ENCODE peak calls at places on chromosomes 3 and 15, in ten cellular contexts. D, T, H, E, L, G, O, F, R and K are unnamed samples.

GRCh38 chr3:171531716-171532115 is 71.5 kb upstream of the TNIK start:
- DNase-seq in E (no peak), O (no peak), T (no peak), F (no peak), G (no peak), D (no peak), R (no peak), L (no peak), H (no peak), K (no peak)

GRCh38 chr3:103337179-103337845 is 902.5 kb downstream of the ZPLD1 start:
- DNase-seq in L (no peak), F (no peak), G (no peak), E (no peak), T (no peak), D (no peak), H (no peak), O (no peak), R (no peak), K (no peak)

GRCh38 chr3:171809513-171810277 is 588 bp downstream of the PLD1 start:
- DNase-seq in G (peak), E (no peak), F (no peak), O (peak), L (peak), T (peak), D (no peak), R (peak), H (peak), K (peak)

GRCh38 chr3:189186093-189186492 is 14.3 kb downstream of the TPRG1 start:
- DNase-seq in O (no peak), R (no peak), L (no peak), H (no peak), D (no peak), T (no peak), G (peak), F (no peak), E (no peak), K (no peak)

GRCh38 chr15:43966646-43967045 is 139.8 kb downstream of the WDR76 start:
- DNase-seq in O (no peak), E (no peak), H (no peak), R (no peak), L (no peak), F (no peak), D (no peak), G (no peak), T (no peak), K (no peak)

GRCh38 chr3:126472277-126473006 is 3.2 kb downstream of the ZXDC start:
- DNase-seq in T (peak), G (peak), L (no peak), H (peak), F (no peak), O (peak), R (peak), E (no peak), D (no peak), K (peak)

GRCh38 chr3:194485876-194486539 is 794 bp downstream of the ATP13A3 start:
- DNase-seq in O (peak), D (no peak), E (peak), T (peak), H (peak), L (peak), F (peak), G (peak), R (no peak), K (peak)

GRCh38 chr3:85252686-85253085 is 293.9 kb downstream of the CADM2 start:
- DNase-seq in F (no peak), R (no peak), D (no peak), O (no peak), G (no peak), L (no peak), H (no peak), T (no peak), E (no peak), K (no peak)

GRCh38 chr3:58640700-58641372 is 25.7 kb downstream of the FAM3D start:
- DNase-seq in R (peak), G (peak), L (peak), F (peak), T (peak), E (peak), O (peak), D (no peak), H (peak), K (peak)

GRCh38 chr3:186930143-186930638 is at the start of gene ST6GAL1:
- DNase-seq in L (peak), R (peak), H (peak), D (no peak), O (peak), T (peak), E (peak), G (peak), F (peak), K (peak)

GRCh38 chr15:37140531-37141053 is 40.2 kb upstream of the MEIS2 start:
- DNase-seq in L (no peak), D (no peak), H (no peak), F (no peak), G (no peak), O (no peak), E (no peak), R (no peak), T (no peak), K (no peak)

GRCh38 chr3:37543692-37544091 is 318.0 kb upstream of the CTDSPL start:
- DNase-seq in E (no peak), D (no peak), F (no peak), G (no peak), R (no peak), H (no peak), O (no peak), T (no peak), L (no peak), K (no peak)

GRCh38 chr3:127573401-127573800 is 17.1 kb downstream of the TPRA1 start:
- DNase-seq in H (no peak), R (no peak), L (no peak), G (no peak), O (no peak), T (no peak), D (no peak), E (no peak), F (no peak), K (no peak)

GRCh38 chr3:29642393-29643033 is 361.6 kb downstream of the RBMS3 start:
- DNase-seq in L (no peak), F (no peak), E (no peak), T (no peak), R (no peak), O (no peak), H (no peak), G (no peak), D (no peak), K (peak)

GRCh38 chr15:38842991-38843610 is 278.5 kb upstream of the RASGRP1 start:
- DNase-seq in R (no peak), T (no peak), H (no peak), E (no peak), O (no peak), L (no peak), F (no peak), D (no peak), G (no peak), K (no peak)

GRCh38 chr15:74519311-74519710 is 21.7 kb upstream of the ARID3B start:
- DNase-seq in D (no peak), H (no peak), O (no peak), G (no peak), R (no peak), L (no peak), F (no peak), E (no peak), T (no peak), K (peak)

GRCh38 chr3:78703944-78704343 is 1063.9 kb downstream of the ROBO1 start:
- DNase-seq in O (no peak), F (no peak), R (no peak), H (no peak), G (no peak), T (no peak), D (no peak), E (no peak), L (no peak), K (peak)

GRCh38 chr3:134563614-134564013 is 77.8 kb downstream of the CEP63 start:
- DNase-seq in F (no peak), R (no peak), O (no peak), G (no peak), L (no peak), D (no peak), E (no peak), T (no peak), H (no peak), K (no peak)

GRCh38 chr15:85457392-85457968 is 77.1 kb downstream of the AKAP13 start:
- DNase-seq in R (no peak), D (no peak), L (no peak), E (no peak), T (no peak), G (no peak), H (no peak), O (no peak), F (no peak), K (peak)

GRCh38 chr15:53072077-53072476 is 281.9 kb upstream of the ONECUT1 start:
- DNase-seq in O (peak), G (peak), D (peak), H (no peak), F (peak), R (peak), E (no peak), T (peak), L (no peak), K (peak)

GRCh38 chr3:124209426-124209825 is 217.5 kb upstream of the ROPN1 start:
- DNase-seq in F (no peak), O (no peak), L (no peak), H (no peak), E (no peak), R (no peak), D (no peak), T (no peak), G (no peak), K (no peak)

GRCh38 chr3:64380539-64380938 is 155.3 kb upstream of the PRICKLE2 start:
- DNase-seq in G (no peak), H (no peak), D (no peak), T (no peak), L (no peak), R (no peak), O (no peak), F (no peak), E (no peak), K (no peak)

GRCh38 chr3:131349946-131350347 is 31.6 kb upstream of the NUDT16 start:
- DNase-seq in O (no peak), L (no peak), E (no peak), R (no peak), G (peak), H (no peak), D (no peak), F (no peak), T (no peak), K (peak)

GRCh38 chr15:69014454-69014853 is at the start of gene NOX5:
- DNase-seq in G (no peak), T (peak), R (no peak), H (no peak), L (no peak), F (no peak), E (no peak), O (no peak), D (no peak), K (peak)

GRCh38 chr3:52396011-52396906 is 48.6 kb downstream of the SEMA3G start:
- DNase-seq in F (no peak), E (no peak), R (no peak), O (no peak), G (no peak), L (no peak), T (peak), H (peak), D (no peak), K (no peak)

GRCh38 chr3:16515885-16516420 is 2.5 kb upstream of the RFTN1 start:
- DNase-seq in H (no peak), T (no peak), L (no peak), D (no peak), G (no peak), E (no peak), F (no peak), O (no peak), R (no peak), K (no peak)

GRCh38 chr3:112056451-112056929 is 22.0 kb downstream of the TMPRSS7 start:
- DNase-seq in E (no peak), R (no peak), D (no peak), H (no peak), O (peak), L (no peak), T (no peak), G (no peak), F (no peak), K (peak)